ENCODE peak calls at places on chromosomes 5 and 9, in four cellular contexts. Q is lower lobe of right lung, M is sigmoid colon, A is heart right ventricle. O is an unnamed sample.

GRCh38 chr5:763998-764781 is 20.3 kb downstream of the ZDHHC11B start:
- DNase-seq in A (no peak), M (peak; percentile 68), Q (peak; percentile 40), O (no peak)

GRCh38 chr9:105385372-105385985 is 62.4 kb upstream of the FSD1L start:
- DNase-seq in Q (no peak), M (peak; percentile 78), A (no peak), O (no peak)

GRCh38 chr5:95448836-95449235 is 57.7 kb downstream of the FAM81B start:
- DNase-seq in M (no peak), Q (no peak), A (no peak), O (no peak)

GRCh38 chr5:132134384-132134783 is 60.8 kb downstream of the CSF2 start:
- DNase-seq in M (no peak), Q (no peak), A (no peak), O (no peak)

GRCh38 chr5:9841516-9841915 is 211.4 kb upstream of the TAS2R1 start:
- DNase-seq in M (no peak), A (no peak), Q (no peak), O (no peak)

GRCh38 chr5:56066931-56067450 is 72.2 kb upstream of the IL6ST start:
- DNase-seq in Q (no peak), M (no peak), A (no peak), O (no peak)

GRCh38 chr5:57858905-57859304 is 376.3 kb upstream of the ACTBL2 start:
- DNase-seq in M (no peak), Q (no peak), A (no peak), O (no peak)

GRCh38 chr5:154892370-154892771 is 33.9 kb downstream of the CNOT8 start:
- DNase-seq in A (peak; percentile 16), Q (no peak), M (no peak), O (no peak)

GRCh38 chr5:107365355-107366109 is 305.2 kb downstream of the EFNA5 start:
- DNase-seq in M (no peak), A (no peak), Q (no peak), O (no peak)

GRCh38 chr5:149785341-149785740 is 55.2 kb downstream of the PPARGC1B start:
- DNase-seq in A (no peak), M (no peak), Q (no peak), O (no peak)

GRCh38 chr9:135334953-135335460 is 144.6 kb upstream of the PPP1R26 start:
- DNase-seq in Q (peak; percentile 28), M (no peak), A (no peak), O (peak; percentile 11)

GRCh38 chr9:1366300-1366699 is 316.1 kb downstream of the DMRT2 start:
- DNase-seq in A (no peak), Q (no peak), M (no peak), O (no peak)

GRCh38 chr9:76542360-76542759 is 83.4 kb downstream of the GCNT1 start:
- DNase-seq in A (no peak), Q (no peak), M (no peak), O (no peak)

GRCh38 chr9:35689601-35690446 is at the start of gene TPM2:
- DNase-seq in A (peak; percentile 78), M (peak; percentile 96), Q (peak; percentile 56), O (no peak)

GRCh38 chr5:133404724-133405123 is 207.6 kb downstream of the FSTL4 start:
- DNase-seq in A (no peak), M (no peak), Q (no peak), O (no peak)

GRCh38 chr5:77761606-77762005 is 14.5 kb downstream of the TBCA start:
- DNase-seq in M (no peak), Q (no peak), A (no peak), O (no peak)

GRCh38 chr5:64637837-64638443 is 52.4 kb upstream of the SHISAL2B start:
- DNase-seq in Q (no peak), M (no peak), A (no peak), O (no peak)
- TF ChIP-seq CTCF in Q (no peak), M (no peak), A (no peak), O (no peak)

GRCh38 chr5:42787845-42788244 is 23.8 kb downstream of the SELENOP start:
- DNase-seq in Q (no peak), M (no peak), A (no peak), O (no peak)
- TF ChIP-seq CTCF in Q (no peak), M (no peak), A (no peak), O (no peak)

GRCh38 chr9:117795271-117795670 is 91.1 kb downstream of the TLR4 start:
- DNase-seq in Q (no peak), A (no peak), M (no peak), O (no peak)
- TF ChIP-seq CTCF in Q (no peak), A (no peak), M (no peak), O (no peak)

GRCh38 chr9:4020747-4021296 is 279.0 kb downstream of the GLIS3 start:
- DNase-seq in M (no peak), A (no peak), Q (no peak), O (no peak)

GRCh38 chr9:4024281-4024680 is 275.6 kb downstream of the GLIS3 start:
- DNase-seq in A (no peak), Q (no peak), M (no peak), O (no peak)

GRCh38 chr9:4021621-4022213 is 278.2 kb downstream of the GLIS3 start:
- DNase-seq in M (no peak), Q (no peak), A (no peak), O (no peak)

GRCh38 chr9:4020038-4020746 is 279.7 kb downstream of the GLIS3 start:
- DNase-seq in M (no peak), Q (no peak), A (no peak), O (no peak)

GRCh38 chr9:4022435-4023067 is 277.3 kb downstream of the GLIS3 start:
- DNase-seq in M (no peak), A (no peak), Q (no peak), O (no peak)
- TF ChIP-seq CTCF in M (no peak), A (no peak), Q (no peak), O (no peak)

GRCh38 chr5:176507911-176508310 is 29.3 kb downstream of the RNF44 start:
- DNase-seq in A (no peak), Q (no peak), M (no peak), O (no peak)

GRCh38 chr5:176514244-176514918 is 22.8 kb downstream of the RNF44 start:
- DNase-seq in Q (no peak), M (no peak), A (no peak), O (no peak)

GRCh38 chr5:176513788-176514187 is 23.4 kb downstream of the RNF44 start:
- DNase-seq in Q (no peak), A (no peak), M (no peak), O (no peak)

GRCh38 chr5:176508603-176509002 is 28.6 kb downstream of the RNF44 start:
- DNase-seq in M (no peak), Q (no peak), A (no peak), O (no peak)
- TF ChIP-seq CTCF in M (no peak), Q (no peak), A (no peak), O (no peak)

GRCh38 chr5:151448038-151448985 is 909 bp downstream of the SLC36A1 start:
- DNase-seq in Q (no peak), M (peak; percentile 63), A (no peak), O (no peak)
- TF ChIP-seq CTCF in Q (no peak), M (no peak), A (no peak), O (no peak)

O was measured in D721Med.